ENCODE peak calls at places on chromosomes 11 and 22, in ten cellular contexts. J is heart left ventricle, Y is cardiac fibroblast, V is body of pancreas, K is astrocyte of the cerebellum, H is tibial artery, R is transverse colon, D is uterus, Q is BJ, F is neural progenitor cell. M is an unnamed sample.

GRCh38 chr11:117872962-117873827 is 3.3 kb downstream of the FXYD6 start:
- DNase-seq in J (no peak), Y (no peak), V (no peak), K (no peak), H (no peak), R (no peak), D (no peak), Q (no peak), F (no peak), M (no peak)

GRCh38 chr11:96333076-96333744 is 9.8 kb downstream of the MAML2 start:
- DNase-seq in J (no peak), Y (peak), V (no peak), K (no peak), H (no peak), R (no peak), D (no peak), Q (peak), F (no peak), M (no peak)

GRCh38 chr11:45056529-45056928 is 89.9 kb upstream of the PRDM11 start:
- DNase-seq in J (no peak), Y (no peak), V (no peak), K (no peak), H (no peak), R (no peak), D (no peak), Q (no peak), F (peak), M (no peak)

GRCh38 chr11:70135142-70136132 is 57.3 kb downstream of the ANO1 start:
- DNase-seq in J (peak), Y (peak), V (no peak), K (no peak), H (no peak), R (no peak), D (peak), Q (no peak), F (peak), M (no peak)

GRCh38 chr11:91926967-91927366 is 297.7 kb upstream of the FAT3 start:
- DNase-seq in J (peak), Y (no peak), V (peak), K (peak), H (peak), R (peak), D (no peak), Q (no peak), F (no peak), M (no peak)

GRCh38 chr22:44931077-44931540 is 78.7 kb downstream of the PHF21B start:
- DNase-seq in J (peak), Y (no peak), V (peak), K (no peak), H (no peak), R (no peak), D (peak), Q (no peak), F (no peak), M (no peak)

GRCh38 chr11:103942646-103943045 is 93.8 kb upstream of the DDI1 start:
- DNase-seq in J (no peak), Y (no peak), V (no peak), K (no peak), H (no peak), R (no peak), D (no peak), Q (no peak), F (no peak), M (no peak)

GRCh38 chr22:39610246-39610645 is 39.7 kb downstream of the CACNA1I start:
- DNase-seq in J (no peak), Y (no peak), V (no peak), K (no peak), H (no peak), R (no peak), D (no peak), Q (no peak), F (no peak), M (no peak)

GRCh38 chr11:79219186-79220045 is 221.4 kb downstream of the TENM4 start:
- DNase-seq in J (no peak), Y (peak), V (no peak), K (no peak), H (no peak), R (no peak), D (no peak), Q (no peak), F (no peak), M (no peak)

GRCh38 chr22:42067706-42068350 is 2.8 kb downstream of the NAGA start:
- DNase-seq in J (no peak), Y (no peak), V (no peak), K (no peak), H (no peak), R (no peak), D (no peak), Q (no peak), F (no peak), M (no peak)

GRCh38 chr11:85651118-85651517 is 3.4 kb downstream of the TMEM126A start:
- DNase-seq in J (no peak), Y (no peak), V (no peak), K (no peak), H (no peak), R (no peak), D (no peak), Q (no peak), F (no peak), M (no peak)

GRCh38 chr22:27260087-27260730 is 541.3 kb downstream of the MN1 start:
- DNase-seq in J (no peak), Y (no peak), V (no peak), K (no peak), H (no peak), R (no peak), D (no peak), Q (no peak), F (peak), M (no peak)

GRCh38 chr22:18078329-18079041 is 695 bp downstream of the PEX26 start:
- DNase-seq in J (peak), Y (no peak), V (peak), K (no peak), H (no peak), R (peak), D (no peak), Q (no peak), F (no peak), M (no peak)

GRCh38 chr11:78424334-78425270 is 7.0 kb upstream of the GAB2 start:
- DNase-seq in J (no peak), Y (peak), V (no peak), K (no peak), H (no peak), R (no peak), D (peak), Q (no peak), F (no peak), M (no peak)

GRCh38 chr11:92380882-92381281 is 156.3 kb downstream of the FAT3 start:
- DNase-seq in J (no peak), Y (peak), V (no peak), K (peak), H (no peak), R (no peak), D (no peak), Q (peak), F (no peak), M (no peak)

GRCh38 chr11:74611369-74611861 is 19.0 kb downstream of the POLD3 start:
- DNase-seq in J (no peak), Y (peak), V (no peak), K (peak), H (no peak), R (no peak), D (no peak), Q (peak), F (peak), M (peak)
- TF ChIP-seq CTCF in J (peak), Y (peak), V (peak), K (peak), H (peak), R (peak), D (peak), Q (peak), F (peak), M (peak)

DNA sequence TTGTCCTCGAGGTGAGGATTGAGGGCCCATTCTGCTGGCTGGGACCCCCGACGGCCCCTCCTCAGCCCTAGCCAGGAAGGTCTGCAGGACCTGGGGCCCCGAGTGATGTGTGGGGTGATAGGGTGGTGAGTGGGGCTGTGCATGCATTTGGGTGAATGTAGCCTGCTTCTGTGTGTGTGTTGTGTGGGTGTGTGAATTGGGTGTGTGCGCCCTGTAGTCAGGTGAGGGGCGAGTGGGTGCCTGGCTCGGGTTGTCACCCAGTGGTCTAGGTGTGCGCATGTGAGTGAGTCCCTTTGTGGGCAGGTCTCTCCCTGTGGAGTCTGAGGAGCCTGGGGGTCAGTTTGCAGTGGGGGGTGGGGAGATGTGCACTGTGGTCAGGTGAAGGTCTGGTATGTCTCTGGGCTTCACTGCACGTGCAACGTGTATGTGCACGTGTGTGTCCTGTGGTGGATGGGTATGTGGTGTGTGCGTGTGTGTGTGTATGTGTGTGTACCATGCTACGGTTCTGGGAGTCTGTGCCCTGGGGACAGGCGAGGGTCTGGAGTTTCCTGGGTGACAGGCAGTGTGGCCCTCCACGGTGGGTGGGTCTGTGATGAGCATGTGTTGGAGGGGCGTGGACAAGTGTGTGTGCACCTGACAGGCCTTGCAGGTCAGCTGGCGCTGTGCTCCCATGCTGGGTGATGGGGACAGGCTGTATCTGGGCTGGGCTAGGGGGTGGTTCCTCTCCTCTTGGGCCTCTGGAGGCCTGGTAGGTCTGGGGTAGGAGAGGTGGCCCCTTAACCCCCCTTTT is 1.0 kb downstream of the TMEM151A start:
- DNase-seq in J (no peak), Y (no peak), V (no peak), K (no peak), H (no peak), R (no peak), D (no peak), Q (no peak), F (no peak), M (no peak)
- H3K4me3 ChIP-seq in J (no peak), Y (no peak), V (no peak), K (no peak), H (no peak), R (no peak), D (no peak), Q (no peak), F (peak), M (peak)

GRCh38 chr11:116454020-116454645 is 318.7 kb downstream of the BUD13 start:
- DNase-seq in J (peak), Y (peak), V (peak), K (no peak), H (no peak), R (peak), D (peak), Q (no peak), F (peak), M (no peak)
- TF ChIP-seq CTCF in J (peak), Y (peak), V (peak), K (peak), H (no peak), R (peak), D (peak), Q (peak), F (peak), M (peak)

DNA sequence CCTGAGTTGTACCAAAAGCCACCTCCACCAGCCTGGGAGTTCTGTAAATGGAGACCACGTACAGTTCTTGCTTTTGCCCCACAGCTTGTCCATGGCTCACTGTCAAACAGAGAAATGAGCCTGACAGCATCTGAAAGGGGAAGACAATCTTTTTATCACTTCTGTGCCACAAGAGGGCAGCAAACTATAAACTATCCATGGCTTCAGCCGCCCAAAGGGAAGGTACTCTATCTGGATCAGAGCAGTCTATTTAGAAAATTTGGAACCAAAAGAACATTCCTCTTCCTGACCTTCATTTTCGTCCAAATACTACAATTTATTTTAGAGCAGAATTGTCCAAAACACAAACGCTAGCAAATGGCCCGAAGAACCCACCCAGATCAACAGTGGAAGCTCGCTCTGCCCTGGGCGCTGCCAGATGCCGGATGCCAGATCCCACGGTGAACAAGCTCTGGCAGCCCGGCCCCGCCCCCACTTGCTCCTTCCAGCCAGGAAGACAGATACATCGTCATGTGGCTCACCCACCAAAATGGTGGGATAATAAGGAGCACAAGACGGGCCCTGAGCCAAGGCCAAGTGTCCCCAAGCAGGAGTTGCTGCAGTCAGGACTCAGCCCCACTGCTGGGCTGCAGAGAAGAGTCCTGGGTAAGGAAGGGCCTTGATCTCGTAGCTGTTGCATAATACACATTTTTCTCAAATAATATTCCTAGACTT is 23.9 kb upstream of the SCGB1A1 start:
- DNase-seq in J (peak), Y (peak), V (peak), K (peak), H (peak), R (peak), D (peak), Q (peak), F (peak), M (no peak)
- H3K4me3 ChIP-seq in J (peak), Y (peak), V (no peak), K (peak), H (peak), R (no peak), D (peak), Q (peak), F (peak), M (peak)

GRCh38 chr11:74043450-74043849 is 34.6 kb upstream of the UCP3 start:
- DNase-seq in J (no peak), Y (no peak), V (no peak), K (no peak), H (no peak), R (no peak), D (no peak), Q (no peak), F (no peak), M (no peak)
- TF ChIP-seq CTCF in J (no peak), Y (no peak), V (no peak), K (no peak), H (no peak), R (no peak), D (no peak), Q (no peak), F (no peak), M (no peak)

GRCh38 chr11:46557684-46558151 is 36.1 kb downstream of the AMBRA1 start:
- DNase-seq in J (no peak), Y (peak), V (no peak), K (no peak), H (no peak), R (no peak), D (no peak), Q (no peak), F (no peak), M (no peak)

GRCh38 chr11:46555269-46556054 is 38.4 kb downstream of the AMBRA1 start:
- DNase-seq in J (no peak), Y (peak), V (no peak), K (peak), H (no peak), R (no peak), D (no peak), Q (no peak), F (no peak), M (no peak)

GRCh38 chr11:46562527-46562926 is 31.3 kb downstream of the AMBRA1 start:
- DNase-seq in J (no peak), Y (no peak), V (no peak), K (no peak), H (no peak), R (no peak), D (no peak), Q (no peak), F (no peak), M (no peak)

GRCh38 chr11:46560300-46561025 is 33.4 kb downstream of the AMBRA1 start:
- DNase-seq in J (no peak), Y (peak), V (no peak), K (peak), H (no peak), R (no peak), D (no peak), Q (no peak), F (no peak), M (no peak)

GRCh38 chr11:46559815-46560214 is 34.0 kb downstream of the AMBRA1 start:
- DNase-seq in J (no peak), Y (no peak), V (no peak), K (no peak), H (no peak), R (no peak), D (no peak), Q (no peak), F (no peak), M (no peak)
- H3K4me3 ChIP-seq in J (no peak), Y (no peak), V (no peak), K (no peak), H (no peak), R (no peak), D (no peak), Q (no peak), F (no peak), M (no peak)

DNA sequence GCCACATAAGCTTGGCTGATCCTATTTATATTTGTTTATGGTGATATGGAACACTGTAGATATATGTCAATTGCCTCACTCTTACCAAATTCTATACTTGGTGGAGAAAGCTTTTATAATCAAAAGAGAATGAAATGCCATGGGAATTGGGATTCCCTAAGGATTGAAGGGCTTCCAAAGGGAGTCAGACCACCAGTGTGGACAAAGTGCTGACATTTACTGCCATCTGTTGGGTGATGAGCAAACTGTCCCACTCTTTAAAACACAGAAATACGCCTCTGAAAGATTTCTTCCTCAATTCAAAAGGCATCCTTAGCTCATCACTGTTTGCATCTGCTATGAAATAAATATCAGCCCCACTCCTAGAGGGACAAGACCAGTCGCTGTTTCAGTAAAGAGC is 7.1 kb downstream of the SLC1A2 start:
- DNase-seq in J (no peak), Y (peak), V (no peak), K (no peak), H (no peak), R (no peak), D (no peak), Q (no peak), F (peak), M (no peak)
- TF ChIP-seq CTCF in J (peak), Y (peak), V (peak), K (peak), H (peak), R (no peak), D (peak), Q (peak), F (peak), M (peak)

DNA sequence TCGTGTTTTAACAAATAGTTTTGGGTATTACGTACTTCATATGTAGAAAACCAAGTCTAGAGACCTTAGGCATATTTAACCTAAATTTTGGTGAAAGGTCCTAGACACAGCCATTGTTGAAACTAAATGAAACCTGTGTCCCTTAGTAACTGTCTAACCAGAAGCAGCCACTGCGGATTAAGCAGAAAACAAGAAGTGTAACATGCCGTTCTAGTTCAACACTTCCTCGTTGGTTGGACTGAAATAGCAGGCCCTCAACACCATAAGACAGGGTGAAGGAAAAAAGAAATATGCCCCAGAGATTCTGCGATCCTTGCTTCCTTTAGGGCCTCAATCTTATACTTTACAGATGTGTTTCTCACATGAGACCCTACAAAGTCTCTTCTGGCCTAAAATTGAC is 2.0 kb downstream of the NAA40 start:
- DNase-seq in J (no peak), Y (no peak), V (no peak), K (no peak), H (no peak), R (no peak), D (no peak), Q (no peak), F (no peak), M (no peak)
- H3K4me3 ChIP-seq in J (no peak), Y (no peak), V (no peak), K (no peak), H (no peak), R (no peak), D (no peak), Q (no peak), F (no peak), M (no peak)

DNA sequence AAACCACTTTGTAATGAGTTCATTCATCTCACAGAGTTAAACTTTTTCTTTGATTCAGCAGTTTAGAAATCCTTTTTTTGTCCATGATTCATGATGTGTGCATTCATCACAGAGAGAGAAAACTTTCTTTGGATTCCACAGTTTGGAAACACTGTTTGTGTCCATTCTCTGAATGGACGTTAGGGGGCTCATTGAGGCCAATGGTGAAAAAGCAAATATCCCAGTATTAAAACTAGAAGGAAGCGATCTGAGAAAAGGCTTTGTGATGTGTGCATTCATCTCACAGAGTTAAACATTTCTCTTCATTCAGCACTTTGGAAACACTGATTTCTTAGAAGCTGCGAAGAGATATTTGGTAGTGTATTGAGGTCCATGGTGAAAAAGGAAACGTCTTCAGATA is 155.6 kb upstream of the TRIM48 start:
- DNase-seq in J (no peak), Y (no peak), V (no peak), K (no peak), H (no peak), R (no peak), D (no peak), Q (no peak), F (no peak), M (no peak)
- TF ChIP-seq CTCF in J (no peak), Y (peak), V (no peak), K (no peak), H (no peak), R (no peak), D (no peak), Q (no peak), F (no peak), M (no peak)

M was measured in retinal pigment epithelial cell.